ENCODE peak calls at places on chromosomes 6 and 20, in four cellular contexts. G, F, U and C are unnamed samples.

GRCh38 chr6:36061236-36061635 is 33.6 kb downstream of the MAPK14 start:
- DNase-seq in G (no peak), F (no peak), U (no peak), C (no peak)

GRCh38 chr6:138540468-138540867 is 41.2 kb upstream of the NHSL1 start:
- DNase-seq in G (no peak), F (peak; percentile 88), U (no peak), C (no peak)

GRCh38 chr20:49695830-49696229 is 17.8 kb downstream of the B4GALT5 start:
- DNase-seq in G (no peak), F (no peak), U (no peak), C (no peak)

GRCh38 chr20:8880085-8880853 is 188.6 kb upstream of the PLCB4 start:
- DNase-seq in G (no peak), F (no peak), U (no peak), C (no peak)

GRCh38 chr20:58160451-58161051 is 67.9 kb downstream of the ANKRD60 start:
- DNase-seq in G (no peak), F (peak; percentile 41), U (no peak), C (no peak)

GRCh38 chr6:163720460-163721235 is 306.1 kb downstream of the QKI start:
- DNase-seq in G (no peak), F (no peak), U (no peak), C (no peak)

GRCh38 chr20:11948809-11949208 is 31.1 kb downstream of the BTBD3 start:
- DNase-seq in G (no peak), F (peak; percentile 4), U (no peak), C (no peak)

GRCh38 chr6:144776031-144776819 is 491.1 kb downstream of the UTRN start:
- DNase-seq in G (no peak), F (no peak), U (no peak), C (no peak)

GRCh38 chr6:123913858-123914257 is 110.2 kb downstream of the NKAIN2 start:
- DNase-seq in G (no peak), F (peak; percentile 9), U (no peak), C (no peak)

GRCh38 chr6:162211022-162211421 is 516.5 kb downstream of the PRKN start:
- DNase-seq in G (no peak), F (no peak), U (no peak), C (no peak)

GRCh38 chr6:157145656-157146285 is 177.5 kb downstream of the TMEM242 start:
- DNase-seq in G (no peak), F (no peak), U (no peak), C (no peak)

GRCh38 chr6:107192739-107193296 is 77.5 kb upstream of the BEND3 start:
- DNase-seq in G (no peak), F (no peak), U (no peak), C (no peak)

GRCh38 chr6:47479156-47479541 is 1.6 kb downstream of the CD2AP start:
- DNase-seq in G (no peak), F (peak; percentile 28), U (no peak), C (no peak)

GRCh38 chr6:17721671-17722070 is 14.9 kb upstream of the NUP153 start:
- DNase-seq in G (no peak), F (no peak), U (no peak), C (no peak)

GRCh38 chr6:71887006-71887743 is 825 bp downstream of the RIMS1 start:
- DNase-seq in G (no peak), F (no peak), U (no peak), C (no peak)

GRCh38 chr20:8971669-8972316 is 97.1 kb upstream of the PLCB4 start:
- DNase-seq in G (no peak), F (no peak), U (no peak), C (no peak)

GRCh38 chr20:41141153-41141815 is 3.9 kb downstream of the PLCG1 start:
- DNase-seq in G (no peak), F (peak; percentile 72), U (no peak), C (no peak)

GRCh38 chr20:2729251-2729713 is 36.7 kb downstream of the EBF4 start:
- DNase-seq in G (no peak), F (no peak), U (no peak), C (no peak)

GRCh38 chr6:75526502-75527127 is 33.0 kb upstream of the FILIP1 start:
- DNase-seq in G (peak; percentile 67), F (peak; percentile 85), U (peak; percentile 21), C (peak; percentile 50)

GRCh38 chr6:131955876-131956275 is 4.7 kb upstream of the CCN2 start:
- DNase-seq in G (no peak), F (no peak), U (no peak), C (no peak)
- H3K4me2 ChIP-seq in G (no peak overlapping the region), F (no peak overlapping the region), U (no peak overlapping the region), C (no peak overlapping the region)

GRCh38 chr20:62436692-62437091 is 9.4 kb upstream of the RBBP8NL start:
- DNase-seq in G (no peak), F (no peak), U (no peak), C (no peak)

GRCh38 chr20:62437430-62437829 is 10.1 kb upstream of the RBBP8NL start:
- DNase-seq in G (no peak), F (no peak), U (no peak), C (no peak)

GRCh38 chr20:62433655-62434054 is 6.3 kb upstream of the RBBP8NL start:
- DNase-seq in G (no peak), F (no peak), U (no peak), C (no peak)

GRCh38 chr20:62430871-62431447 is 3.6 kb upstream of the RBBP8NL start:
- DNase-seq in G (no peak), F (no peak), U (no peak), C (no peak)

GRCh38 chr20:62434098-62434497 is 6.8 kb upstream of the RBBP8NL start:
- DNase-seq in G (no peak), F (no peak), U (no peak), C (no peak)
- H3K27ac ChIP-seq in G (no peak overlapping the region), F (no peak overlapping the region), U (no peak overlapping the region), C (no peak overlapping the region)

GRCh38 chr6:2188856-2189384 is 56.5 kb downstream of the GMDS start:
- DNase-seq in G (no peak), F (no peak), U (no peak), C (no peak)
- H3K4me2 ChIP-seq in G (no peak overlapping the region), F (no peak overlapping the region), U (no peak overlapping the region), C (no peak overlapping the region)

GRCh38 chr6:130018830-130019795 is 732 bp downstream of the L3MBTL3 start:
- DNase-seq in G (no peak), F (peak; percentile 40), U (peak; percentile 11), C (peak; percentile 20)
- H3K27ac ChIP-seq in G (peak overlapping the region; percentile 94), F (peak overlapping the region; percentile 49), U (peak overlapping the region; percentile 76), C (no peak overlapping the region)

GRCh38 chr6:93350774-93351173 is 68.6 kb downstream of the EPHA7 start:
- DNase-seq in G (no peak), F (no peak), U (no peak), C (no peak)

GRCh38 chr6:93352604-93353003 is 66.8 kb downstream of the EPHA7 start:
- DNase-seq in G (no peak), F (no peak), U (no peak), C (no peak)

DNA sequence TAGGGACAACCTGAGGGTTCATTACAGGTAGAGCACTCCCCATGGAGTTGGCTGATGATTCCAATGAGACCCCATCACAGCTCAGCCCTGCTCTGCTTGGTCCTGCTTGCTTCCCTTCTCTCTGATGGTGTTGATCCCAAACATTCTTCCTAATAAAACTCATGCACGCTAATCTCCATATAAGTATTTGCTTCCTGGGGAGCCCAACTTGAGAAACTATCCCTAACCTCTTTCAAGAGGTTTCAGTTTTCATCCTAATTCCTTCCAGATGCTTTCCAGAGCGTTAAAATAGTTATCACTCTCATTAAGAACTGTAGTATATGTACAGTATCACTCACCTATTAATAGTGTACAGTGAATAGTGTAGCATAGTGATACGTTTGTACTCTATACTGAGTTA is 68.1 kb downstream of the EPHA7 start:
- DNase-seq in G (no peak), F (no peak), U (no peak), C (no peak)
- H3K4me2 ChIP-seq in G (no peak overlapping the region), F (no peak overlapping the region), U (no peak overlapping the region), C (no peak overlapping the region)